ENCODE peak calls at places on chromosomes 13 and 19, in five cellular contexts. One of them, this sample, is unnamed.

GRCh38 chr13:109509154-109509905 is 277.1 kb downstream of the IRS2 start:
- DNase-seq in left kidney: no peak
- DNase-seq in left colon: no peak
- DNase-seq in NCI-H2171: no peak
- DNase-seq in EH: peak
- DNase-seq in this sample: peak

GRCh38 chr13:40680659-40681323 is 14.3 kb upstream of the FOXO1 start:
- DNase-seq in left kidney: no peak
- DNase-seq in left colon: no peak
- DNase-seq in NCI-H2171: no peak
- DNase-seq in EH: no peak
- DNase-seq in this sample: no peak

GRCh38 chr19:8475005-8475404 is 27.4 kb downstream of the PRAM1 start:
- DNase-seq in left kidney: no peak
- DNase-seq in left colon: no peak
- DNase-seq in NCI-H2171: no peak
- DNase-seq in EH: no peak
- DNase-seq in this sample: no peak

GRCh38 chr13:99827011-99827410 is 144.6 kb downstream of the ZIC5 start:
- DNase-seq in left kidney: no peak
- DNase-seq in left colon: no peak
- DNase-seq in NCI-H2171: no peak
- DNase-seq in EH: no peak
- DNase-seq in this sample: peak

GRCh38 chr19:18280247-18281081 is 958 bp downstream of the JUND start:
- DNase-seq in left kidney: peak
- DNase-seq in left colon: peak
- DNase-seq in NCI-H2171: peak
- DNase-seq in EH: peak
- DNase-seq in this sample: peak

GRCh38 chr13:103539265-103539664 is 473.0 kb upstream of the SLC10A2 start:
- DNase-seq in left kidney: peak
- DNase-seq in left colon: no peak
- DNase-seq in NCI-H2171: peak
- DNase-seq in EH: no peak
- DNase-seq in this sample: no peak

GRCh38 chr13:93108111-93108581 is 118.5 kb upstream of the GPC6 start:
- DNase-seq in left kidney: no peak
- DNase-seq in left colon: no peak
- DNase-seq in NCI-H2171: no peak
- DNase-seq in EH: no peak
- DNase-seq in this sample: no peak

GRCh38 chr13:24834902-24835510 is 71.0 kb downstream of the RNF17 start:
- DNase-seq in left kidney: no peak
- DNase-seq in left colon: no peak
- DNase-seq in NCI-H2171: no peak
- DNase-seq in EH: peak
- DNase-seq in this sample: no peak

GRCh38 chr19:13839193-13839937 is 37.6 kb upstream of the NANOS3 start:
- DNase-seq in left kidney: peak
- DNase-seq in left colon: peak
- DNase-seq in NCI-H2171: no peak
- DNase-seq in EH: peak
- DNase-seq in this sample: peak

GRCh38 chr13:29522044-29522685 is 73.3 kb downstream of the SLC7A1 start:
- DNase-seq in left kidney: no peak
- DNase-seq in left colon: no peak
- DNase-seq in NCI-H2171: no peak
- DNase-seq in EH: peak
- DNase-seq in this sample: peak

GRCh38 chr13:46975173-46975572 is 78.3 kb upstream of the HTR2A start:
- DNase-seq in left kidney: no peak
- DNase-seq in left colon: no peak
- DNase-seq in NCI-H2171: no peak
- DNase-seq in EH: no peak
- DNase-seq in this sample: no peak

GRCh38 chr13:91946498-91947070 is 548.2 kb downstream of the GPC5 start:
- DNase-seq in left kidney: peak
- DNase-seq in left colon: no peak
- DNase-seq in NCI-H2171: peak
- DNase-seq in EH: no peak
- DNase-seq in this sample: no peak

GRCh38 chr13:38900188-38900587 is 90.4 kb downstream of the STOML3 start:
- DNase-seq in left kidney: no peak
- DNase-seq in left colon: no peak
- DNase-seq in NCI-H2171: no peak
- DNase-seq in EH: no peak
- DNase-seq in this sample: no peak

GRCh38 chr13:23796546-23796945 is 92.7 kb downstream of the MIPEP start:
- DNase-seq in left kidney: peak
- DNase-seq in left colon: no peak
- DNase-seq in NCI-H2171: peak
- DNase-seq in EH: peak
- DNase-seq in this sample: peak

GRCh38 chr13:48194392-48194754 is 38.6 kb upstream of the ITM2B start:
- DNase-seq in left kidney: no peak
- DNase-seq in left colon: no peak
- DNase-seq in NCI-H2171: no peak
- DNase-seq in EH: no peak
- DNase-seq in this sample: no peak

GRCh38 chr13:113929628-113930615 is 44.0 kb downstream of the C13orf46 start:
- DNase-seq in left kidney: no peak
- DNase-seq in left colon: peak
- DNase-seq in NCI-H2171: no peak
- DNase-seq in EH: peak
- DNase-seq in this sample: no peak

GRCh38 chr13:26707122-26708006 is 53.2 kb downstream of the GPR12 start:
- DNase-seq in left kidney: peak
- DNase-seq in left colon: no peak
- DNase-seq in NCI-H2171: peak
- DNase-seq in EH: peak
- DNase-seq in this sample: peak

GRCh38 chr13:98188544-98189166 is 11.6 kb upstream of the RNF113B start:
- DNase-seq in left kidney: no peak
- DNase-seq in left colon: no peak
- DNase-seq in NCI-H2171: no peak
- DNase-seq in EH: no peak
- DNase-seq in this sample: no peak

GRCh38 chr19:13079542-13079986 is 23.1 kb downstream of the LYL1 start:
- DNase-seq in left kidney: no peak
- DNase-seq in left colon: peak
- DNase-seq in NCI-H2171: peak
- DNase-seq in EH: peak
- DNase-seq in this sample: peak

GRCh38 chr19:11530432-11530831 is 1.5 kb upstream of the ECSIT start:
- DNase-seq in left kidney: peak
- DNase-seq in left colon: peak
- DNase-seq in NCI-H2171: peak
- DNase-seq in EH: peak
- DNase-seq in this sample: peak

GRCh38 chr13:57286511-57287098 is 119.6 kb downstream of the PRR20E start:
- DNase-seq in left kidney: no peak
- DNase-seq in left colon: no peak
- DNase-seq in NCI-H2171: no peak
- DNase-seq in EH: no peak
- DNase-seq in this sample: no peak

GRCh38 chr19:51721905-51722304 is 1.9 kb downstream of the HAS1 start:
- DNase-seq in left kidney: no peak
- DNase-seq in left colon: no peak
- DNase-seq in NCI-H2171: no peak
- DNase-seq in EH: no peak
- DNase-seq in this sample: no peak

GRCh38 chr19:50349277-50350057 is 16.0 kb downstream of the NAPSA start:
- DNase-seq in left kidney: no peak
- DNase-seq in left colon: no peak
- DNase-seq in NCI-H2171: no peak
- DNase-seq in EH: no peak
- DNase-seq in this sample: no peak